ENCODE peak calls at places on chromosomes 6 and 20, in five cellular contexts. U, M, A, N and Q are unnamed samples.

GRCh38 chr6:143872211-143872610 is 7.9 kb downstream of the ZC2HC1B start:
- ATAC-seq in N (peak), M (no peak), U (no peak), A (no peak), Q (no peak)

GRCh38 chr20:10488436-10489053 is 53.4 kb downstream of the SLX4IP start:
- ATAC-seq in N (no peak), M (no peak), U (no peak), A (no peak), Q (no peak)

GRCh38 chr6:134020071-134020470 is 32.4 kb downstream of the SLC2A12 start:
- ATAC-seq in M (no peak), N (no peak), A (no peak), U (no peak), Q (no peak)

GRCh38 chr20:60804918-60805631 is 447.0 kb upstream of the CDH4 start:
- ATAC-seq in M (no peak), N (no peak), A (no peak), U (no peak), Q (no peak)

GRCh38 chr20:52747736-52748135 is 224.4 kb upstream of the TSHZ2 start:
- ATAC-seq in N (no peak), A (no peak), M (no peak), U (peak), Q (no peak)

GRCh38 chr6:33856655-33857054 is 52.9 kb upstream of the MLN start:
- ATAC-seq in M (no peak), U (no peak), N (peak), A (peak), Q (peak)

GRCh38 chr20:37373020-37373592 is 27.2 kb downstream of the SRC start:
- ATAC-seq in M (no peak), U (no peak), N (no peak), A (no peak), Q (no peak)

GRCh38 chr6:8157839-8158238 is 55.5 kb upstream of the EEF1E1 start:
- ATAC-seq in N (peak), A (no peak), U (no peak), M (no peak), Q (no peak)

GRCh38 chr20:19973920-19974620 is 43.1 kb upstream of the NAA20 start:
- ATAC-seq in M (no peak), U (no peak), N (peak), A (no peak), Q (no peak)

GRCh38 chr6:158474961-158475343 is 84.9 kb upstream of the TMEM181 start:
- ATAC-seq in A (no peak), M (no peak), U (peak), N (peak), Q (no peak)

GRCh38 chr20:43140719-43141118 is 49.0 kb downstream of the PTPRT start:
- ATAC-seq in N (no peak), A (no peak), M (no peak), U (no peak), Q (no peak)

GRCh38 chr6:36114798-36115408 is 15.4 kb upstream of the MAPK13 start:
- ATAC-seq in M (no peak), A (peak), U (no peak), N (peak), Q (peak)

GRCh38 chr6:138162104-138162946 is 586 bp downstream of the ARFGEF3 start:
- ATAC-seq in N (peak), U (peak), M (peak), A (peak), Q (peak)

GRCh38 chr6:2264932-2265331 is 19.5 kb upstream of the GMDS start:
- ATAC-seq in M (no peak), N (peak), A (no peak), U (no peak), Q (no peak)